ENCODE peak calls at places on chromosome 17, in four cellular contexts. B is cardiac muscle cell, A is vagina, I is heart right ventricle. J is an unnamed sample.

GRCh38 chr17:72700226-72700625 is 392.3 kb downstream of the SLC39A11 start:
- DNase-seq in B (no peak), A (no peak), I (no peak), J (no peak)

GRCh38 chr17:7468290-7468689 is 11.1 kb downstream of the ZBTB4 start:
- DNase-seq in B (no peak), A (no peak), I (no peak), J (no peak)

GRCh38 chr17:74738051-74738996 is 1.3 kb downstream of the RAB37 start:
- DNase-seq in B (no peak), A (no peak), I (peak; percentile 49), J (peak; percentile 53)

GRCh38 chr17:64277831-64278562 is 14.9 kb upstream of the TEX2 start:
- DNase-seq in B (no peak), A (no peak), I (no peak), J (no peak)

GRCh38 chr17:80667462-80668277 is 123.0 kb downstream of the RPTOR start:
- DNase-seq in B (no peak), A (no peak), I (no peak), J (peak; percentile 32)

GRCh38 chr17:33964344-33964979 is 290.6 kb upstream of the CCL2 start:
- DNase-seq in B (no peak), A (no peak), I (no peak), J (peak; percentile 20)

GRCh38 chr17:15213381-15214087 is 51.6 kb downstream of the PMP22 start:
- DNase-seq in B (peak; percentile 55), A (no peak), I (no peak), J (no peak)

GRCh38 chr17:78779848-78780247 is 2.2 kb downstream of the CYTH1 start:
- DNase-seq in B (no peak), A (no peak), I (no peak), J (peak; percentile 93)

GRCh38 chr17:3524024-3524423 is 33.6 kb downstream of the TRPV3 start:
- DNase-seq in B (no peak), A (no peak), I (no peak), J (no peak)

GRCh38 chr17:40608061-40608581 is 39.5 kb downstream of the SMARCE1 start:
- DNase-seq in B (no peak), A (no peak), I (no peak), J (peak; percentile 82)

GRCh38 chr17:49406791-49407190 is 7.9 kb downstream of the PHB1 start:
- DNase-seq in B (no peak), A (no peak), I (no peak), J (no peak)

GRCh38 chr17:80964231-80964856 is 27.3 kb upstream of the CHMP6 start:
- DNase-seq in B (no peak), A (no peak), I (no peak), J (no peak)

GRCh38 chr17:75260679-75261335 is 599 bp downstream of the GGA3 start:
- DNase-seq in B (no peak), A (no peak), I (no peak), J (no peak)

GRCh38 chr17:73292031-73292531 is 19.7 kb downstream of the CDC42EP4 start:
- DNase-seq in B (no peak), A (no peak), I (peak; percentile 73), J (no peak)

GRCh38 chr17:30267625-30268024 is 24.1 kb downstream of the BLMH start:
- DNase-seq in B (no peak), A (no peak), I (no peak), J (no peak)

GRCh38 chr17:7014995-7015586 is 2.7 kb downstream of the RNASEK start:
- DNase-seq in B (no peak), A (no peak), I (no peak), J (no peak)

GRCh38 chr17:4247981-4248388 is 15.8 kb downstream of the ANKFY1 start:
- DNase-seq in B (no peak), A (no peak), I (no peak), J (no peak)

GRCh38 chr17:41648411-41649195 is 24.2 kb upstream of the KRT17 start:
- DNase-seq in B (peak; percentile 89), A (no peak), I (peak; percentile 90), J (peak; percentile 75)

GRCh38 chr17:81294512-81295030 is 536 bp downstream of the SLC38A10 start:
- DNase-seq in B (no peak), A (no peak), I (peak; percentile 53), J (no peak)

GRCh38 chr17:70563301-70563820 is 394.0 kb downstream of the KCNJ2 start:
- DNase-seq in B (peak; percentile 16), A (no peak), I (no peak), J (no peak)

GRCh38 chr17:80889231-80889896 is 102.3 kb upstream of the CHMP6 start:
- DNase-seq in B (no peak), A (no peak), I (no peak), J (no peak)

GRCh38 chr17:81693491-81694360 is 9.4 kb upstream of the MRPL12 start:
- DNase-seq in B (no peak), A (no peak), I (no peak), J (no peak)

GRCh38 chr17:80068301-80069160 is 32.1 kb downstream of the CCDC40 start:
- DNase-seq in B (no peak), A (no peak), I (peak; percentile 40), J (no peak)

GRCh38 chr17:72687941-72688340 is 404.5 kb downstream of the SLC39A11 start:
- DNase-seq in B (peak; percentile 78), A (no peak), I (no peak), J (no peak)

GRCh38 chr17:79026345-79027273 is 2.6 kb downstream of the C1QTNF1 start:
- DNase-seq in B (no peak), A (no peak), I (peak; percentile 58), J (no peak)

GRCh38 chr17:45160505-45161287 is 979 bp upstream of the HEXIM2 start:
- DNase-seq in B (peak; percentile 93), A (no peak), I (peak; percentile 75), J (peak; percentile 64)

GRCh38 chr17:32549559-32549958 is 62.8 kb downstream of the CDK5R1 start:
- DNase-seq in B (no peak), A (no peak), I (no peak), J (no peak)

GRCh38 chr17:15502315-15503112 is 35.1 kb upstream of the CDRT4 start:
- DNase-seq in B (peak; percentile 84), A (peak; percentile 94), I (peak; percentile 93), J (peak; percentile 44)

GRCh38 chr17:44372036-44372435 is 8.4 kb upstream of the FAM171A2 start:
- DNase-seq in B (no peak), A (no peak), I (no peak), J (no peak)

GRCh38 chr17:45436161-45436560 is 3.5 kb upstream of the ARHGAP27 start:
- DNase-seq in B (no peak), A (no peak), I (no peak), J (no peak)

GRCh38 chr17:61574542-61575351 is 16.3 kb downstream of the NACA2 start:
- DNase-seq in B (peak; percentile 54), A (no peak), I (no peak), J (no peak)

GRCh38 chr17:62615503-62615902 is 12.0 kb upstream of the MRC2 start:
- DNase-seq in B (no peak), A (no peak), I (no peak), J (no peak)
- H3K9me3 ChIP-seq in B (no peaks in the 10 kb centered on the region), A (no peaks in the 10 kb centered on the region), I (no peaks in the 10 kb centered on the region), J (no peaks in the 10 kb centered on the region)

DNA sequence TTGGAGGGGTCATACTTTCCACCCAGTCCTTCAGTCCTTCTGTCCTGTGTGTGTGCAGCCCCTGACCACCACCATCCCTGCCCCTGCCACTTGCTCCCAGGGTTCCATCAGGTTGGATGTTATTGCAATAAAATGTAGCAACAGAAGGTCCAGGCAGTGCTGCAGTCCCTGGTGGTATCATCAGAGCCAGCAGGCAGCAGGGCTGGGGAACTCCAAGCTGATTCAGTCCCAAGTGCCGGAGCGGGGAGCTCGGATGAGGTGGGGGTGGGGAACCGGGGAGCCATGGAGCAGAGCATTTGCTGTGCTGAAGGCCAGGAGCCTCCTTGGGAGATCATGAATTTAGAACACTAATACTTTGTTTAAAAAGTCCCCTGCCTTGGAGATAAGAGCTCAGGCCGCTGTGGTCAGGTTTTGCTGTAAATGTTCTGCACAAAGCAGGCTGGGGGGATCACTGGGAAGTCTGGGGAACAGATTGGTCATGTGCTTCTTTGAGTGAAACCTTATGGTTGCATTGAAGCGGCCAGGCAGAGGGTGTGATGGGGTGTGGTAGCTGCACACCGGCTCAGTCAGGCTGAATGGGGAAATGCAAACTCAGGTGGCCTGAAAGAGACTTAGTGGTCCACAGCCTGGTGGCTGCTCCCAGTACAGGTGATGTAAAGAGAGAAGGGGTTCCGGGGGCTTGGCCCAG is 225.9 kb downstream of the SEC14L1 start:
- DNase-seq in B (no peak), A (no peak), I (no peak), J (no peak)
- H3K27ac ChIP-seq in B (no peak overlapping the region), A (peak overlapping the region; percentile 93), I (peak overlapping the region; percentile 66), J (no peak overlapping the region)

GRCh38 chr17:77127735-77128361 is 12.9 kb upstream of the SEC14L1 start:
- DNase-seq in B (no peak), A (no peak), I (peak; percentile 76), J (peak; percentile 16)

GRCh38 chr17:77125432-77125901 is 15.3 kb upstream of the SEC14L1 start:
- DNase-seq in B (no peak), A (no peak), I (no peak), J (no peak)

GRCh38 chr17:77124192-77124908 is 16.4 kb upstream of the SEC14L1 start:
- DNase-seq in B (no peak), A (no peak), I (no peak), J (no peak)

GRCh38 chr17:77128895-77129567 is 11.7 kb upstream of the SEC14L1 start:
- DNase-seq in B (no peak), A (no peak), I (no peak), J (no peak)

DNA sequence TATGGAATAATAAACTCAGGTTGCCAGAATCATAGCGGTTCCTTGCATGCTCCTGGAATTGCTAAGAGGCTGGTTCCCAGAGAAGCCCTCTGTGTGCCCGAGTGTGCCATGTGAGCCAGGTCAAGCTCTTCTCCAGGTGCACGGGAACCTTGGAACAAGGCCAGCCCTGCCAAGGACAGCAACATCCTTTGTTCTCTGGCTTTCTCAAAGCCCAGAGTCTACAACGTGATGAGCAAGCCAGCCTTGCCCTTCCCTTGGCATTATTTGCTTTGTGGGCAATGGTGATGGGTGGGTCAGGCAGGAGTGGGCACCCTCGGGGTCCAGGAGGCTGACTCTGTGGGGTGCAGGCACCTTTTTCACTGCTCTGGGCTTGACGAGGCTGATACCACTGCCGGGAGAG is 14.2 kb upstream of the SEC14L1 start:
- DNase-seq in B (no peak), A (no peak), I (no peak), J (no peak)
- H3K4me1 ChIP-seq in B (no peaks in the 10 kb centered on the region), A (peaks cover 34% of the 10 kb centered on the region), I (peaks cover 46% of the 10 kb centered on the region), J (peaks cover 15% of the 10 kb centered on the region)

DNA sequence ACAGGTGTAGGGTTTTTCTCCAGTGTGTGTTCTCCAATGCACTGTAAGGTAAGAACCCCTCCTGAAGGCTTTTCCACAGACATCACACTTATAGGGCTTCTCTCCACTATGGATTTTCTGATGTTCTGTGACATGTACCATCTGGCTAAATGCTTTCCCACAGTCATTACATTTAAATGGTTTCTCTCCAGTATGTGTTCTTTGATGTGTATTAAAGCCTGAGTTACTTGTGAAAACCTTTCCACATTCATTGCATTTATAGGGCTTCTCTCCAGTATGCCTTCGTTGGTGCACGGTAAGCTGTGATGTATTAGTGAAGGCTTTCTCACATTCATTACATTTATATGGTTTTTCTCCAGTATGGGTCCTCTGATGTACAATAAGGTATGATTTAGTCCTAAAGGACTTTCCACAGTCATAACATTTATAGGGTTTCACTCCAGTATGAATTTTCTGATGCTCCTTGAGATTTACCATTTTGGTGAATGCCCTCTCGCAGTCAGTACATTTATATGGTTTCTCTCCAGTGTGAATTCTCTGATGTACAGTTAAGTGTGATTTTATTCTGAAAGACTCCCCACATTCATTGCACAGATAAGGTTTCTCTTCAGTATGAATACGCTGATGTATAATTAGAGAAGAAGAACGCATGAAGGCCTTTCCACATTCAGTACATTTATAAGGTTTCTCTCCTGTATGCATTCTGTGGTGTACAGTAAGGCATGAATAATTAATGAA is 30.9 kb downstream of the ZNF624 start:
- DNase-seq in B (no peak), A (no peak), I (no peak), J (no peak)
- H3K9me3 ChIP-seq in B (peaks cover 7% of the 10 kb centered on the region), A (peaks cover 29% of the 10 kb centered on the region), I (peaks cover 70% of the 10 kb centered on the region), J (peaks cover 74% of the 10 kb centered on the region)

J was measured in CD4-positive, CD25-positive, alpha-beta regulatory T cell.